ENCODE peak calls at places on chromosomes 2 and 18, in eight cellular contexts. O is colonic mucosa, S is hepatocyte, C is breast epithelium, E is activated gamma-delta T cell treated with Interleukin-2 at 50 U/mL for 16 hours, Y is RWPE1, R is ovary, B is T-helper 9 cell. Z is an unnamed sample.

GRCh38 chr18:58908006-58908405 is 43.3 kb downstream of the ZNF532 start:
- DNase-seq in O (no peak), S (no peak), C (no peak), E (no peak), Y (no peak), R (no peak), B (no peak), Z (no peak)

GRCh38 chr2:236977199-236977883 is 108.3 kb upstream of the COPS8 start:
- DNase-seq in O (no peak), S (no peak), C (no peak), E (no peak), Y (no peak), R (no peak), B (no peak), Z (no peak)

GRCh38 chr2:100535850-100536249 is 26.9 kb upstream of the PDCL3 start:
- DNase-seq in O (no peak), S (no peak), C (no peak), E (no peak), Y (no peak), R (no peak), B (no peak), Z (peak)

GRCh38 chr18:1014496-1014895 is 109.8 kb downstream of the ADCYAP1 start:
- DNase-seq in O (no peak), S (no peak), C (no peak), E (no peak), Y (no peak), R (no peak), B (no peak), Z (no peak)

GRCh38 chr18:79961527-79962291 is 2.7 kb upstream of the HSBP1L1 start:
- DNase-seq in O (no peak), S (no peak), C (no peak), E (no peak), Y (no peak), R (no peak), B (no peak), Z (peak)

GRCh38 chr2:222038086-222038802 is 260.6 kb downstream of the PAX3 start:
- DNase-seq in O (no peak), S (no peak), C (no peak), E (no peak), Y (peak), R (no peak), B (no peak), Z (peak)

GRCh38 chr18:46466236-46467160 is 190.5 kb downstream of the LOXHD1 start:
- DNase-seq in O (no peak), S (no peak), C (no peak), E (no peak), Y (no peak), R (no peak), B (no peak), Z (no peak)

GRCh38 chr18:48929951-48930713 is 20.6 kb downstream of the SMAD7 start:
- DNase-seq in O (peak), S (peak), C (no peak), E (no peak), Y (no peak), R (peak), B (no peak), Z (peak)

GRCh38 chr2:43332653-43333052 is 106.2 kb upstream of the ZFP36L2 start:
- DNase-seq in O (peak), S (no peak), C (no peak), E (no peak), Y (no peak), R (no peak), B (no peak), Z (no peak)

GRCh38 chr2:150495993-150496627 is 8.6 kb upstream of the RND3 start:
- DNase-seq in O (no peak), S (no peak), C (no peak), E (no peak), Y (peak), R (no peak), B (no peak), Z (no peak)

GRCh38 chr18:70195852-70196434 is 9.5 kb downstream of the RTTN start:
- DNase-seq in O (peak), S (peak), C (no peak), E (no peak), Y (peak), R (no peak), B (no peak), Z (peak)

GRCh38 chr2:224027070-224027469 is 12.0 kb downstream of the SERPINE2 start:
- DNase-seq in O (no peak), S (no peak), C (no peak), E (no peak), Y (no peak), R (no peak), B (no peak), Z (no peak)

GRCh38 chr2:224887159-224887558 is 155.1 kb downstream of the DOCK10 start:
- DNase-seq in O (no peak), S (no peak), C (no peak), E (no peak), Y (no peak), R (no peak), B (no peak), Z (peak)

GRCh38 chr18:65527879-65528633 is 222.8 kb upstream of the CDH7 start:
- DNase-seq in O (no peak), S (no peak), C (no peak), E (no peak), Y (no peak), R (no peak), B (no peak), Z (no peak)

GRCh38 chr2:74489906-74490305 is 7.0 kb downstream of the TTC31 start:
- DNase-seq in O (no peak), S (no peak), C (no peak), E (no peak), Y (no peak), R (no peak), B (no peak), Z (no peak)

GRCh38 chr2:238462782-238463396 is 36.2 kb downstream of the ASB1 start:
- DNase-seq in O (no peak), S (peak), C (no peak), E (no peak), Y (peak), R (no peak), B (no peak), Z (peak)

GRCh38 chr18:10442551-10442971 is 11.9 kb upstream of the APCDD1 start:
- DNase-seq in O (no peak), S (no peak), C (no peak), E (no peak), Y (no peak), R (no peak), B (no peak), Z (no peak)

GRCh38 chr2:220575963-220576362 is 948.5 kb downstream of the SLC4A3 start:
- DNase-seq in O (no peak), S (no peak), C (no peak), E (no peak), Y (no peak), R (no peak), B (no peak), Z (peak)

GRCh38 chr2:148781544-148781943 is 93.5 kb upstream of the KIF5C start:
- DNase-seq in O (no peak), S (no peak), C (no peak), E (no peak), Y (no peak), R (no peak), B (no peak), Z (no peak)

GRCh38 chr2:42843131-42843530 is 50.7 kb upstream of the HAAO start:
- DNase-seq in O (no peak), S (no peak), C (no peak), E (no peak), Y (no peak), R (peak), B (no peak), Z (no peak)

GRCh38 chr2:73233154-73233931 is at the start of gene PRADC1:
- DNase-seq in O (peak), S (peak), C (peak), E (peak), Y (peak), R (peak), B (peak), Z (peak)

GRCh38 chr18:26706796-26707406 is 158.5 kb upstream of the KCTD1 start:
- DNase-seq in O (no peak), S (no peak), C (no peak), E (no peak), Y (no peak), R (no peak), B (no peak), Z (no peak)

GRCh38 chr2:2573658-2574293 is 242.7 kb upstream of the MYT1L start:
- DNase-seq in O (peak), S (no peak), C (no peak), E (no peak), Y (no peak), R (no peak), B (no peak), Z (no peak)

GRCh38 chr2:113977060-113977659 is 87.3 kb downstream of the ACTR3 start:
- DNase-seq in O (no peak), S (no peak), C (no peak), E (no peak), Y (no peak), R (no peak), B (no peak), Z (peak)

GRCh38 chr18:42341423-42341822 is 386.4 kb downstream of the PIK3C3 start:
- DNase-seq in O (no peak), S (no peak), C (no peak), E (no peak), Y (no peak), R (no peak), B (no peak), Z (no peak)

GRCh38 chr2:12547771-12548170 is 169.0 kb upstream of the TRIB2 start:
- DNase-seq in O (no peak), S (no peak), C (no peak), E (no peak), Y (no peak), R (no peak), B (no peak), Z (peak)